ENCODE peak calls at places on chromosomes 13 and 19, in six cellular contexts. A is endodermal cell, I is ascending aorta, N is omental fat pad, D is neural crest cell, C is IMR-90. F is an unnamed sample.

GRCh38 chr19:33796164-33797100 is at the start of gene KCTD15:
- DNase-seq in A (peak; percentile 83), I (no peak), N (no peak), D (peak; percentile 50), C (peak; percentile 31), F (no peak)

GRCh38 chr19:35261356-35262100 is 7.2 kb upstream of the USF2 start:
- DNase-seq in A (peak; percentile 42), I (no peak), N (no peak), D (no peak), C (no peak), F (no peak)

GRCh38 chr13:72342364-72342763 is 385.1 kb downstream of the MZT1 start:
- DNase-seq in A (no peak), I (no peak), N (no peak), D (no peak), C (no peak), F (no peak)

GRCh38 chr19:38837656-38838121 is 6.1 kb upstream of the ECH1 start:
- DNase-seq in A (no peak), I (no peak), N (no peak), D (no peak), C (peak; percentile 35), F (peak; percentile 96)

GRCh38 chr19:47023448-47023794 is 3.8 kb downstream of the NPAS1 start:
- DNase-seq in A (peak; percentile 68), I (no peak), N (no peak), D (no peak), C (no peak), F (no peak)

GRCh38 chr19:38433268-38433733 is at the start of gene RYR1:
- DNase-seq in A (peak; percentile 96), I (peak; percentile 67), N (peak; percentile 36), D (peak; percentile 56), C (no peak), F (no peak)

GRCh38 chr19:16381756-16382401 is 57.3 kb downstream of the KLF2 start:
- DNase-seq in A (no peak), I (peak; percentile 100), N (no peak), D (no peak), C (no peak), F (no peak)

GRCh38 chr13:28022848-28023518 is 34.5 kb upstream of the URAD start:
- DNase-seq in A (peak; percentile 72), I (no peak), N (no peak), D (peak; percentile 1), C (peak; percentile 46), F (peak; percentile 5)

GRCh38 chr13:40599722-40600121 is 66.7 kb downstream of the FOXO1 start:
- DNase-seq in A (no peak), I (no peak), N (no peak), D (no peak), C (no peak), F (no peak)

GRCh38 chr19:13031917-13032623 is 36.8 kb downstream of the NFIX start:
- DNase-seq in A (no peak), I (peak; percentile 82), N (no peak), D (no peak), C (peak; percentile 58), F (peak; percentile 54)

GRCh38 chr19:12647047-12647446 is 19.5 kb downstream of the MAN2B1 start:
- DNase-seq in A (no peak), I (no peak), N (no peak), D (no peak), C (no peak), F (no peak)

GRCh38 chr19:33273881-33274662 is 28.3 kb downstream of the CEBPA start:
- DNase-seq in A (no peak), I (no peak), N (peak; percentile 51), D (no peak), C (peak; percentile 84), F (peak; percentile 68)

GRCh38 chr13:40109324-40109958 is 454.0 kb downstream of the COG6 start:
- DNase-seq in A (no peak), I (peak; percentile 69), N (no peak), D (no peak), C (peak; percentile 73), F (peak; percentile 72)

GRCh38 chr19:42028304-42029216 is 34.5 kb upstream of the ATP1A3 start:
- DNase-seq in A (peak; percentile 98), I (no peak), N (no peak), D (peak; percentile 33), C (no peak), F (no peak)

GRCh38 chr13:34358811-34359513 is 541.0 kb downstream of the RFC3 start:
- DNase-seq in A (no peak), I (no peak), N (no peak), D (no peak), C (peak; percentile 72), F (peak; percentile 94)

GRCh38 chr19:48102870-48103751 is 7.5 kb downstream of the PLA2G4C start:
- DNase-seq in A (peak; percentile 85), I (no peak), N (no peak), D (peak; percentile 64), C (peak; percentile 49), F (peak; percentile 56)

GRCh38 chr19:10270180-10270615 is 722 bp upstream of the ICAM1 start:
- DNase-seq in A (peak; percentile 64), I (peak; percentile 87), N (peak; percentile 52), D (no peak), C (no peak), F (no peak)

GRCh38 chr13:55553736-55554135 is 1587.0 kb upstream of the PRR20A start:
- DNase-seq in A (no peak), I (no peak), N (no peak), D (no peak), C (no peak), F (no peak)

GRCh38 chr13:60612593-60612992 is 215.6 kb downstream of the TDRD3 start:
- DNase-seq in A (no peak), I (no peak), N (no peak), D (no peak), C (no peak), F (no peak)

GRCh38 chr19:30153326-30154210 is 211.5 kb downstream of the URI1 start:
- DNase-seq in A (no peak), I (no peak), N (no peak), D (no peak), C (no peak), F (no peak)

GRCh38 chr13:18978447-18978846 is 203.2 kb downstream of the TUBA3C start:
- DNase-seq in A (no peak), I (no peak), N (no peak), D (no peak), C (no peak), F (no peak)

DNA sequence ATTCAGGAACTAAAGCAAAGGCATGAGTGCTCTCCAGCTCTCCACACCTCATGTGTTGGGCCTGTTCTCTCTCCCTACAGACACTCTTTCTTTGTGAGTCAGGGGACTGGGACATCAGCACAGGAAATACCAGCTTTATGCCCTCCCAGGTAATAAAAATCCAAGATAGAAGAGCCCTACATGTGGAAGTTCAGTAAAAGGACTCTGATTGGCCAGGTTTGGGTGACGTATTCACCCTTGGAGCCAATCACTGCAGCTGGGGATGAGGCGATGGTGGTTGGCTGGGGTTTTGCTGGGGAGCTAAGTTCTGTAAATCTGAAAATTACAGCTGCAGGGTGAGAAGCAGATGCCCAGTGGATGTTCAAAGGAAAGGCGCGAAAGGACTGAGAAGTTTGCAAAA is 32.5 kb downstream of the CCDC70 start:
- DNase-seq in A (peak; percentile 65), I (no peak), N (no peak), D (no peak), C (no peak), F (no peak)
- TF ChIP-seq CTCF in A (no peak), I (no peak), N (no peak), D (no peak), C (no peak), F (no peak)

DNA sequence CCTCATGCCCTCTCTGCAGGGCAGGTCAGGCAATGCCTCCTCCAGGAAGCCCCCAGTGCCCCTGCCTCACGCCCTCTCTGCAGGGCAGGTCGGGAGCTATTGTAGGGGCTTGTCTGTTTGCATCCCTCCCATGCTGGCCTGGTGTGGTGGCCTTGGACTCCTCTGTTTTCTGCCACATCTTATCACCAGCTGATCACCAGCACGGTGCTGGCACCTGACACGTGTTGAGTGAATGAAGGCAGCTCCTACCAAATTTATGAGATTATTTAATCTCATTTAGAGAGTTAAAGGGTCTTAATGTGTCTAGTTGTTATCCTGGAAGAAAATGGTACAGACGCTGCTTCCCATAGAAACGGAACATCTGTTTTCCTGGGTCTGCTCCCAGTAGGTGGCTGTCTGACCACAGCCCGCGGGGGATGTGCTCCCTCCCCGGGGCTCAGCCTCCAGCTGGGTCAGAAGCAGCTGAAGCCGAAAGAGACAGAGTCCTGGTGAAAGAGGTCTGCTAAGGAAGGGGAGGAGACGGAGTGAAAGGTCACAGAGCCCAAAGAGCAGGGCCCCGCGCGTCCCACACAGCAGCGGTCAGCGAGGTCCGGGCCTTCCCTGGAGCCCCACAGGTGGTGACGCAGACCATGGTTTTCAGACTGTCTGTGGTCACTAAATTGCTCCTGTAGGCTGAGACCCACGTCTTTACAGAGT is 51.7 kb upstream of the C13orf46 start:
- DNase-seq in A (no peak), I (no peak), N (no peak), D (no peak), C (peak; percentile 78), F (no peak)
- TF ChIP-seq CTCF in A (no peak), I (no peak), N (no peak), D (no peak), C (peak; percentile 32), F (no peak)

GRCh38 chr19:2362039-2362969 is 2.2 kb downstream of the TMPRSS9 start:
- DNase-seq in A (no peak), I (no peak), N (no peak), D (no peak), C (no peak), F (no peak)

GRCh38 chr19:2361259-2362038 is 1.4 kb downstream of the TMPRSS9 start:
- DNase-seq in A (no peak), I (no peak), N (no peak), D (no peak), C (no peak), F (no peak)

GRCh38 chr19:2365201-2365970 is 5.3 kb downstream of the TMPRSS9 start:
- DNase-seq in A (no peak), I (no peak), N (no peak), D (no peak), C (no peak), F (no peak)

GRCh38 chr19:2362970-2363300 is 2.9 kb downstream of the TMPRSS9 start:
- DNase-seq in A (no peak), I (no peak), N (no peak), D (no peak), C (no peak), F (no peak)

GRCh38 chr19:2363419-2363818 is 3.4 kb downstream of the TMPRSS9 start:
- DNase-seq in A (no peak), I (no peak), N (no peak), D (no peak), C (no peak), F (no peak)
- TF ChIP-seq CTCF in A (no peak), I (no peak), N (no peak), D (no peak), C (no peak), F (no peak)

DNA sequence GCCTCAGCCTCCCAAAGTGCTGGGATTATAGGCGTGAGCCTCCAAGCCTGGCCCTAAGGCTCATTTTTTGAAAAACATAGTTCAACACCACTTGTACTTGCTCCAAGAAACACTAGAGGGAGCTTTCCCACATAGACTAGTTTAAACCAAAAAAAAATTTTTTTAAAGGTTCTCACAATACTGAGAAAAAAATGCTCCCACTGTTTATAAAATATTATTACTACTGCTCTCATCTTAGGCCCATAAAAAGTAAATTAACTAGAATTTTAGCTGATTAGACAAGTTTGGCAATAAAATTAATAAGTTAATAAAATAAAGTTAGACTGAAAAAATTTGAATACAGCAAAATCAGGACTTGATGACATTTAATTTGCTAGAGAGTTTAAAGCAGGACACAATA is 109.5 kb downstream of the TBC1D4 start:
- DNase-seq in A (no peak), I (no peak), N (no peak), D (peak; percentile 15), C (peak; percentile 62), F (peak; percentile 57)
- TF ChIP-seq CTCF in A (peak; percentile 82), I (peak; percentile 73), N (no peak), D (peak; percentile 79), C (peak; percentile 66), F (peak; percentile 87)

F was measured in HFFc6.